ENCODE peak calls at places on chromosome 10, in five cellular contexts. E is EL, S is mesenchymal stem cell, Z is mucosa of descending colon, Q is NAMALWA. K is an unnamed sample.

GRCh38 chr10:126576336-126576735 is 94.2 kb downstream of the C10orf90 start:
- DNase-seq in E (peak; percentile 28), S (peak; percentile 76), Z (no peak), Q (no peak), K (peak; percentile 12)

GRCh38 chr10:45625879-45626278 is 46.7 kb downstream of the ZFAND4 start:
- DNase-seq in E (no peak), S (no peak), Z (no peak), Q (no peak), K (no peak)

GRCh38 chr10:79106251-79106650 is 37.5 kb downstream of the ZMIZ1 start:
- DNase-seq in E (peak; percentile 37), S (no peak), Z (no peak), Q (no peak), K (no peak)

GRCh38 chr10:98231417-98231816 is 36.6 kb downstream of the LOXL4 start:
- DNase-seq in E (no peak), S (no peak), Z (no peak), Q (no peak), K (no peak)

GRCh38 chr10:21516270-21517131 is 9.0 kb downstream of the SKIDA1 start:
- DNase-seq in E (peak; percentile 81), S (peak; percentile 76), Z (peak; percentile 68), Q (peak; percentile 68), K (peak; percentile 78)

GRCh38 chr10:25869609-25870008 is 64.4 kb upstream of the MYO3A start:
- DNase-seq in E (no peak), S (no peak), Z (no peak), Q (no peak), K (no peak)

GRCh38 chr10:49500420-49500819 is 38.5 kb downstream of the ERCC6 start:
- DNase-seq in E (no peak), S (no peak), Z (no peak), Q (no peak), K (no peak)

GRCh38 chr10:29256531-29256930 is 32.3 kb upstream of the LYZL1 start:
- DNase-seq in E (no peak), S (peak; percentile 64), Z (no peak), Q (no peak), K (no peak)

GRCh38 chr10:131703527-131703926 is 197.3 kb upstream of the PPP2R2D start:
- DNase-seq in E (no peak), S (no peak), Z (no peak), Q (no peak), K (no peak)

GRCh38 chr10:49263591-49263990 is 35.4 kb upstream of the C10orf71 start:
- DNase-seq in E (no peak), S (no peak), Z (no peak), Q (no peak), K (no peak)

GRCh38 chr10:125866421-125867029 is 14.6 kb downstream of the DHX32 start:
- DNase-seq in E (no peak), S (no peak), Z (peak; percentile 64), Q (no peak), K (no peak)

GRCh38 chr10:11058965-11059364 is 41.3 kb downstream of the CELF2 start:
- DNase-seq in E (peak; percentile 1), S (peak; percentile 82), Z (no peak), Q (no peak), K (peak; percentile 75)

GRCh38 chr10:129971381-129972144 is 7.5 kb upstream of the EBF3 start:
- DNase-seq in E (peak; percentile 56), S (peak; percentile 53), Z (no peak), Q (no peak), K (peak; percentile 22)

GRCh38 chr10:74244097-74244685 is 93.2 kb downstream of the ADK start:
- DNase-seq in E (peak; percentile 48), S (peak; percentile 56), Z (no peak), Q (peak; percentile 43), K (peak; percentile 73)

GRCh38 chr10:30758341-30758740 is 128.8 kb upstream of the LYZL2 start:
- DNase-seq in E (peak; percentile 28), S (no peak), Z (no peak), Q (no peak), K (peak; percentile 43)

GRCh38 chr10:387949-388660 is 252.8 kb downstream of the ZMYND11 start:
- DNase-seq in E (no peak), S (no peak), Z (no peak), Q (no peak), K (no peak)

GRCh38 chr10:62002753-62003152 is 101.3 kb downstream of the ARID5B start:
- DNase-seq in E (no peak), S (no peak), Z (no peak), Q (no peak), K (no peak)

GRCh38 chr10:5014936-5015335 is 11.3 kb upstream of the AKR1C2 start:
- DNase-seq in E (peak; percentile 7), S (peak; percentile 4), Z (no peak), Q (peak; percentile 5), K (no peak)

GRCh38 chr10:71548494-71548846 is 151.8 kb downstream of the CDH23 start:
- DNase-seq in E (no peak), S (peak; percentile 20), Z (no peak), Q (peak; percentile 43), K (peak; percentile 0)

GRCh38 chr10:132194726-132195125 is 8.0 kb downstream of the DPYSL4 start:
- DNase-seq in E (no peak), S (no peak), Z (peak; percentile 36), Q (no peak), K (no peak)

GRCh38 chr10:60290558-60290957 is 99.1 kb downstream of the ANK3 start:
- DNase-seq in E (no peak), S (no peak), Z (no peak), Q (no peak), K (no peak)

GRCh38 chr10:30763933-30764332 is 134.4 kb upstream of the LYZL2 start:
- DNase-seq in E (no peak), S (no peak), Z (no peak), Q (no peak), K (no peak)

GRCh38 chr10:57905866-57906265 is 361.8 kb downstream of the IPMK start:
- DNase-seq in E (no peak), S (no peak), Z (no peak), Q (no peak), K (no peak)

GRCh38 chr10:47378606-47379444 is 5.3 kb downstream of the ZNF488 start:
- DNase-seq in E (no peak), S (no peak), Z (no peak), Q (no peak), K (no peak)

GRCh38 chr10:77138541-77138940 is 499.1 kb downstream of the KCNMA1 start:
- DNase-seq in E (no peak), S (peak; percentile 27), Z (no peak), Q (no peak), K (no peak)

GRCh38 chr10:126668505-126668904 is 2.0 kb downstream of the C10orf90 start:
- DNase-seq in E (no peak), S (no peak), Z (no peak), Q (no peak), K (no peak)

GRCh38 chr10:132192076-132192975 is 5.6 kb downstream of the DPYSL4 start:
- DNase-seq in E (no peak), S (no peak), Z (no peak), Q (no peak), K (no peak)

GRCh38 chr10:12685261-12685861 is 316.2 kb downstream of the CCDC3 start:
- DNase-seq in E (no peak), S (no peak), Z (no peak), Q (no peak), K (no peak)